ENCODE peak calls at places on chromosomes 3 and 15, in nine cellular contexts. K, X, N, F, R, D, M, Z and B are unnamed samples.

GRCh38 chr3:114902691-114903101 is 244.4 kb downstream of the ZBTB20 start:
- DNase-seq in K (no peak), X (no peak), N (no peak), F (no peak), R (peak), D (no peak), M (no peak), Z (no peak), B (no peak)

GRCh38 chr3:148962513-148962912 is 28.8 kb upstream of the GYG1 start:
- DNase-seq in K (peak), X (no peak), N (peak), F (peak), R (peak), D (peak), M (no peak), Z (peak), B (peak)

GRCh38 chr3:124512881-124513609 is 217.2 kb upstream of the UMPS start:
- DNase-seq in K (no peak), X (no peak), N (no peak), F (peak), R (peak), D (no peak), M (no peak), Z (no peak), B (no peak)

GRCh38 chr15:100055821-100056220 is 286.0 kb downstream of the ADAMTS17 start:
- DNase-seq in K (no peak), X (no peak), N (no peak), F (no peak), R (no peak), D (no peak), M (peak), Z (no peak), B (no peak)

GRCh38 chr3:118955914-118956556 is 78.6 kb downstream of the IGSF11 start:
- DNase-seq in K (no peak), X (no peak), N (no peak), F (no peak), R (no peak), D (no peak), M (no peak), Z (no peak), B (no peak)

GRCh38 chr3:71425491-71426071 is 157.9 kb downstream of the FOXP1 start:
- DNase-seq in K (peak), X (no peak), N (peak), F (no peak), R (no peak), D (no peak), M (no peak), Z (peak), B (peak)

GRCh38 chr3:190055773-190056172 is 64.9 kb downstream of the P3H2 start:
- DNase-seq in K (no peak), X (no peak), N (no peak), F (no peak), R (no peak), D (no peak), M (no peak), Z (no peak), B (no peak)

GRCh38 chr3:197458906-197459470 is 96.8 kb downstream of the BDH1 start:
- DNase-seq in K (no peak), X (peak), N (no peak), F (no peak), R (no peak), D (no peak), M (no peak), Z (no peak), B (no peak)

GRCh38 chr3:127711021-127711420 is 38.3 kb downstream of the ABTB1 start:
- DNase-seq in K (no peak), X (no peak), N (no peak), F (no peak), R (no peak), D (no peak), M (no peak), Z (no peak), B (no peak)

GRCh38 chr3:20739814-20740213 is 553.8 kb upstream of the SGO1 start:
- DNase-seq in K (peak), X (no peak), N (no peak), F (peak), R (no peak), D (no peak), M (no peak), Z (no peak), B (no peak)

GRCh38 chr15:38042707-38043445 is 108.4 kb downstream of the TMCO5A start:
- DNase-seq in K (no peak), X (no peak), N (no peak), F (no peak), R (no peak), D (no peak), M (no peak), Z (no peak), B (no peak)

GRCh38 chr3:119620899-119621298 is 23.2 kb downstream of the PLA1A start:
- DNase-seq in K (no peak), X (no peak), N (no peak), F (no peak), R (no peak), D (peak), M (no peak), Z (no peak), B (no peak)

GRCh38 chr3:10744098-10744465 is 71.9 kb upstream of the SLC6A11 start:
- DNase-seq in K (no peak), X (no peak), N (no peak), F (peak), R (no peak), D (no peak), M (no peak), Z (no peak), B (no peak)

GRCh38 chr15:98866503-98866902 is 141.1 kb downstream of the PGPEP1L start:
- DNase-seq in K (peak), X (no peak), N (no peak), F (no peak), R (no peak), D (no peak), M (no peak), Z (peak), B (no peak)

GRCh38 chr15:87212041-87212440 is 1044.5 kb downstream of the NTRK3 start:
- DNase-seq in K (no peak), X (no peak), N (no peak), F (no peak), R (no peak), D (no peak), M (no peak), Z (peak), B (no peak)

GRCh38 chr3:4948395-4948794 is 30.8 kb upstream of the BHLHE40 start:
- DNase-seq in K (peak), X (no peak), N (no peak), F (no peak), R (no peak), D (no peak), M (no peak), Z (peak), B (no peak)

GRCh38 chr15:89129123-89129815 is 41.0 kb downstream of the ABHD2 start:
- DNase-seq in K (peak), X (peak), N (no peak), F (peak), R (peak), D (no peak), M (peak), Z (peak), B (no peak)

DNA sequence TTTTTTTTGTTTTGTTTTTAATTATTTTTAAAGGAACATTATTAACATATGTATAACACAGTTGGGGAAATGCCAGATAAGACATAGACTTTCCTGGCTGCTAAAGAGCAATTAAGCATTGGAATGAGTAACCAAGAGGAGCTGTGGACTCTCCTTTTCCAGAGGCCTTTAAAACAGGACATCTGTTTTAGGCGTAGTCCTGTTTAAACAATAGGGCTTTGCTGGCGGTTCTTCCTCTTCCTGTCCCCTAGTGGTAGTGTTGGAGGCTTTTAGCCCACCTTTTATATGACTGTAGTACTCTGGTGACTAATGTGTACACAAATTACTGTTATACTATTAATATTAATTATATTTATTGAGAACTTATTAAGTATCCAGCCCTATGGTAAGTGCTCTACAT is 81.9 kb downstream of the PPARG start:
- DNase-seq in K (peak), X (no peak), N (no peak), F (no peak), R (peak), D (no peak), M (no peak), Z (peak), B (no peak)
- TF ChIP-seq CTCF in K (peak), X (peak), N (no peak), F (no peak), R (no peak), D (no peak), M (no peak), Z (peak), B (peak)

GRCh38 chr3:26963356-26963742 is 340.8 kb downstream of the LRRC3B start:
- DNase-seq in K (no peak), X (no peak), N (no peak), F (peak), R (no peak), D (no peak), M (no peak), Z (no peak), B (no peak)
- TF ChIP-seq CTCF in K (no peak), X (no peak), N (no peak), F (no peak), R (peak), D (peak), M (peak), Z (no peak), B (peak)

GRCh38 chr15:57364282-57365007 is 11.9 kb upstream of the CGNL1 start:
- DNase-seq in K (no peak), X (no peak), N (no peak), F (no peak), R (no peak), D (no peak), M (no peak), Z (peak), B (no peak)
- TF ChIP-seq CTCF in K (peak), X (peak), N (peak), F (no peak), R (peak), D (no peak), M (no peak), Z (peak), B (peak)

DNA sequence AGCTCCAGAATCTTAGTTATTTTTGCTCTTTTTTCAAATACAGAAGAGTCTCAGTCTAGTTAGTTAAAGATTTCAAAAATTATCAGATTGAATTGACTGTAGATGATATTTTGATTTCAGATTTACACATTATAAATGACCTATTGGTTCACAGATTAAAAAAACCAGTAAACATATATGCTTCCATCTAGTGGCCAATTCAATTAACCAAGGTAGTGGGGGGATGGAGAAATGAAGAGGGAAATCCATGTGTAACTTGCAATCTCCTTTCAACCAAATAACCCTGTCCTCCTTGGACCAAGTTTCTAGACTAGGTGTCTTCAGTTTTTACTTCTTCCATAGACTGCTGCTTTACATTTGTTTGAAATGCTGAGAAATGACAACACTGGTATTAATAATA is 789.8 kb downstream of the ROBO1 start:
- DNase-seq in K (peak), X (no peak), N (no peak), F (no peak), R (no peak), D (no peak), M (no peak), Z (no peak), B (no peak)
- TF ChIP-seq CTCF in K (peak), X (peak), N (peak), F (no peak), R (no peak), D (peak), M (peak), Z (peak), B (peak)

GRCh38 chr3:134974621-134975020 is 179.6 kb downstream of the EPHB1 start:
- DNase-seq in K (peak), X (no peak), N (no peak), F (no peak), R (no peak), D (no peak), M (no peak), Z (no peak), B (no peak)

GRCh38 chr3:134978658-134979057 is 183.6 kb downstream of the EPHB1 start:
- DNase-seq in K (no peak), X (no peak), N (no peak), F (no peak), R (no peak), D (no peak), M (no peak), Z (no peak), B (no peak)

GRCh38 chr3:134971359-134971758 is 176.3 kb downstream of the EPHB1 start:
- DNase-seq in K (no peak), X (no peak), N (no peak), F (no peak), R (no peak), D (no peak), M (no peak), Z (no peak), B (no peak)

GRCh38 chr3:134972836-134973455 is 177.9 kb downstream of the EPHB1 start:
- DNase-seq in K (no peak), X (no peak), N (no peak), F (no peak), R (no peak), D (no peak), M (no peak), Z (no peak), B (no peak)

GRCh38 chr3:134976948-134977347 is 181.9 kb downstream of the EPHB1 start:
- DNase-seq in K (no peak), X (no peak), N (no peak), F (no peak), R (no peak), D (no peak), M (no peak), Z (no peak), B (no peak)
- TF ChIP-seq CTCF in K (no peak), X (no peak), N (no peak), F (no peak), R (no peak), D (no peak), M (no peak), Z (no peak), B (no peak)

GRCh38 chr3:146334151-146334550 is 83.2 kb upstream of the PLSCR4 start:
- DNase-seq in K (peak), X (no peak), N (no peak), F (peak), R (peak), D (no peak), M (no peak), Z (peak), B (peak)
- TF ChIP-seq CTCF in K (peak), X (no peak), N (peak), F (peak), R (peak), D (peak), M (peak), Z (peak), B (peak)

GRCh38 chr3:13260259-13261103 is 159.6 kb downstream of the NUP210 start:
- DNase-seq in K (no peak), X (no peak), N (no peak), F (no peak), R (no peak), D (no peak), M (no peak), Z (no peak), B (no peak)
- TF ChIP-seq CTCF in K (no peak), X (no peak), N (no peak), F (peak), R (no peak), D (no peak), M (no peak), Z (no peak), B (no peak)